ENCODE peak calls at places on chromosomes 4 and X, in eight cellular contexts. M is heart left ventricle; B is GM12865; I is transverse colon; D is choroid plexus epithelial cell; S is activated naive CD4-positive, alpha-beta T cell treated with anti-CD3 and anti-CD28 coated beads for 36 hours; Y is right cardiac atrium; A is left colon. W is an unnamed sample.

GRCh38 chr4:7805533-7806079 is 134.1 kb downstream of the AFAP1 start:
- DNase-seq in B (no peak), D (peak; percentile 97), I (no peak), M (no peak), Y (peak; percentile 83), A (peak; percentile 68), S (no peak), W (peak; percentile 89)

GRCh38 chr4:112515278-112516075 is 503 bp downstream of the NEUROG2 start:
- DNase-seq in B (peak; percentile 69), D (peak; percentile 34), A (no peak), I (no peak), Y (peak; percentile 63), S (peak; percentile 66), M (peak; percentile 57), W (peak; percentile 61)

GRCh38 chr4:146143888-146144287 is 31.6 kb upstream of the LSM6 start:
- DNase-seq in A (no peak), I (no peak), B (no peak), D (no peak), S (no peak), Y (no peak), M (no peak), W (no peak)

GRCh38 chr4:140644470-140645185 is 75.9 kb upstream of the UCP1 start:
- DNase-seq in A (no peak), M (no peak), I (no peak), D (no peak), B (no peak), S (no peak), Y (peak; percentile 37), W (no peak)

GRCh38 chr4:47383829-47384427 is 79.6 kb downstream of the COMMD8 start:
- DNase-seq in D (peak; percentile 63), M (no peak), B (peak; percentile 23), A (no peak), I (no peak), Y (no peak), S (no peak), W (peak; percentile 70)

GRCh38 chrX:24260827-24261550 is 52.9 kb downstream of the SUPT20HL2 start:
- DNase-seq in I (peak; percentile 39), D (peak; percentile 75), Y (peak; percentile 45), S (peak; percentile 71), M (no peak), B (peak; percentile 3), A (peak; percentile 62), W (no peak)

GRCh38 chrX:143536176-143536575 is 18.9 kb upstream of the SPANXN3 start:
- DNase-seq in A (no peak), S (no peak), I (no peak), B (no peak), D (no peak), M (no peak), Y (no peak), W (no peak)

GRCh38 chr4:2484993-2485392 is 16.1 kb downstream of the RNF4 start:
- DNase-seq in S (peak; percentile 85), M (peak; percentile 87), A (peak; percentile 85), I (peak; percentile 85), B (peak; percentile 89), Y (peak; percentile 90), D (peak; percentile 55), W (no peak)

GRCh38 chrX:154602766-154603437 is 16.2 kb downstream of the CTAG1B start:
- DNase-seq in B (no peak), A (no peak), D (no peak), M (no peak), Y (no peak), S (no peak), I (no peak), W (no peak)

GRCh38 chrX:150352581-150352980 is 10.5 kb upstream of the MAMLD1 start:
- DNase-seq in S (no peak), I (no peak), A (no peak), M (no peak), Y (no peak), B (no peak), D (no peak), W (no peak)

W was measured in trophoblast cell.